ENCODE peak calls at places on chromosome 19, in nine cellular contexts. P is body of pancreas; O is CD4-positive, alpha-beta T cell; R is RWPE1; E is left ventricle myocardium inferior; L is cardiac muscle cell; Q is breast epithelium; M is esophagus muscularis mucosa; K is transverse colon. W is an unnamed sample.
A peak's percentile ranks its signal among the peaks of the same experiment; 100 is the strongest.

GRCh38 chr19:35895911-35896642 is 4.3 kb downstream of the NFKBID start:
- DNase-seq in M (no peak), E (no peak), K (no peak), P (no peak), R (no peak), L (no peak), Q (no peak), O (no peak), W (no peak)

GRCh38 chr19:46975918-46976782 is 43.5 kb upstream of the NPAS1 start:
- DNase-seq in O (no peak), L (peak; percentile 85), P (peak; percentile 97), K (peak; percentile 76), M (peak; percentile 96), Q (peak; percentile 84), R (peak; percentile 65), E (peak; percentile 96), W (peak; percentile 17)

GRCh38 chr19:35642798-35643254 is 1.3 kb downstream of the ETV2 start:
- DNase-seq in E (no peak), K (no peak), P (no peak), Q (no peak), O (no peak), M (no peak), R (no peak), L (no peak), W (no peak)

GRCh38 chr19:15897738-15898276 is at the start of gene CYP4F2:
- DNase-seq in E (no peak), Q (no peak), P (no peak), L (no peak), R (no peak), K (peak; percentile 50), M (peak; percentile 55), O (no peak), W (no peak)

GRCh38 chr19:50384685-50385535 is 763 bp downstream of the POLD1 start:
- DNase-seq in L (peak; percentile 11), R (peak; percentile 25), P (no peak), E (no peak), K (no peak), O (no peak), Q (no peak), M (no peak), W (no peak)

GRCh38 chr19:35975608-35976214 is 19.3 kb upstream of the SDHAF1 start:
- DNase-seq in M (no peak), R (peak; percentile 42), Q (no peak), E (no peak), K (no peak), P (no peak), O (no peak), L (peak; percentile 82), W (peak; percentile 38)

GRCh38 chr19:16896098-16896912 is 7.5 kb downstream of the F2RL3 start:
- DNase-seq in E (no peak), M (no peak), Q (no peak), P (no peak), L (peak; percentile 57), O (no peak), K (peak; percentile 37), R (no peak), W (peak; percentile 62)

GRCh38 chr19:18495204-18495911 is 26.5 kb downstream of the ELL start:
- DNase-seq in K (no peak), O (no peak), L (peak; percentile 55), M (no peak), R (no peak), P (no peak), Q (no peak), E (no peak), W (no peak)

GRCh38 chr19:41025871-41026270 is 34.8 kb downstream of the CYP2B6 start:
- DNase-seq in L (no peak), K (no peak), M (no peak), E (no peak), Q (no peak), O (no peak), R (no peak), P (no peak), W (no peak)

GRCh38 chr19:29872224-29872731 is 60.5 kb downstream of the CCNE1 start:
- DNase-seq in L (peak; percentile 33), M (no peak), P (no peak), Q (no peak), R (no peak), K (no peak), O (no peak), E (no peak), W (no peak)

GRCh38 chr19:18605196-18605545 is 1.4 kb downstream of the CRLF1 start:
- DNase-seq in R (no peak), O (no peak), E (no peak), Q (no peak), P (no peak), M (no peak), K (no peak), L (no peak), W (no peak)

GRCh38 chr19:35430382-35431146 is 17.5 kb upstream of the FFAR2 start:
- DNase-seq in P (no peak), E (no peak), Q (no peak), M (no peak), O (no peak), K (no peak), L (no peak), R (no peak), W (no peak)

GRCh38 chr19:5492281-5492812 is 37.1 kb downstream of the ZNRF4 start:
- DNase-seq in O (no peak), Q (no peak), M (no peak), R (no peak), K (no peak), E (no peak), L (no peak), P (no peak), W (no peak)

GRCh38 chr19:34224996-34225658 is 29.2 kb upstream of the GARRE1 start:
- DNase-seq in L (no peak), O (no peak), P (no peak), E (no peak), R (no peak), M (no peak), Q (no peak), K (no peak), W (no peak)

GRCh38 chr19:55461974-55462628 is 659 bp upstream of the ISOC2 start:
- DNase-seq in P (no peak), E (no peak), O (no peak), K (no peak), R (no peak), L (no peak), Q (no peak), M (no peak), W (no peak)

GRCh38 chr19:50667177-50667758 is 18.0 kb downstream of the C19orf81 start:
- DNase-seq in K (no peak), Q (no peak), M (no peak), P (no peak), L (no peak), R (no peak), E (no peak), O (no peak), W (no peak)

GRCh38 chr19:34109596-34109995 is 62.7 kb upstream of the LSM14A start:
- DNase-seq in L (no peak), M (no peak), O (no peak), E (no peak), K (no peak), P (no peak), Q (no peak), R (no peak), W (no peak)

GRCh38 chr19:16051254-16052025 is 24.9 kb upstream of the TPM4 start:
- DNase-seq in P (no peak), Q (no peak), O (peak; percentile 24), E (no peak), K (no peak), M (no peak), L (no peak), R (no peak), W (no peak)

GRCh38 chr19:974564-975257 is 9.4 kb upstream of the WDR18 start:
- DNase-seq in M (no peak), E (no peak), P (no peak), R (no peak), K (no peak), O (no peak), L (no peak), Q (no peak), W (no peak)
- H3K27ac ChIP-seq in M (no peak overlapping the region), E (no peak overlapping the region), P (no peak overlapping the region), R (no peak overlapping the region), K (no peak overlapping the region), O (no peak overlapping the region), L (peak overlapping the region; percentile 45), Q (no peak overlapping the region), W (no peak overlapping the region)

DNA sequence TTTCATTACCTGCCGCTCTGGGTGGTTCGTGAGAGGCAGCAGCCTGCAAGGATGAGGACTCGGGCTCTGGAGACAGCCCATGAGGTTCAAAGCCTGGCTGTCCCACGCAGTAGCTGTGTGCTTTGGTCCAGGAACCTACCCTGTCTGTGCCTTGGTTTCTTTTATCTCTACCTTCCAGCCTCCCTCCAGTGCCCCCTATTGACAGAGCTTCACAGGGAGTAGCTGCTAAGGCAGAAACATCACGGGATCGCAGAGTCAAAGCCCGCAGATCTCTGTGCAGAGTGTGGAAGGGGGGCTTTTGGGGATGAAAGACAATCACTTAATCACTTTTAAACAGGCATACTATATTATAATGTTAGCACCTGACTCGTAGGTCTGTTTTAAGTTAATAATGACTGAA is 16.2 kb downstream of the ZNF71 start:
- DNase-seq in Q (no peak), K (no peak), E (no peak), R (no peak), P (no peak), O (no peak), M (no peak), L (no peak), W (no peak)
- H3K27ac ChIP-seq in Q (no peak overlapping the region), K (no peak overlapping the region), E (no peak overlapping the region), R (no peak overlapping the region), P (no peak overlapping the region), O (no peak overlapping the region), M (no peak overlapping the region), L (no peak overlapping the region), W (no peak overlapping the region)

GRCh38 chr19:1904385-1905070 is 671 bp upstream of the ADAT3 start:
- DNase-seq in M (no peak), O (no peak), E (no peak), R (peak; percentile 51), P (peak; percentile 87), L (peak; percentile 68), Q (peak; percentile 70), K (peak; percentile 60), W (no peak)
- H3K27ac ChIP-seq in M (peak overlapping the region; percentile 89), O (no peak overlapping the region), E (peak overlapping the region; percentile 91), R (peak overlapping the region; percentile 83), P (peak overlapping the region; percentile 81), L (peak overlapping the region; percentile 65), Q (peak overlapping the region; percentile 95), K (peak overlapping the region; percentile 92), W (no peak overlapping the region)

DNA sequence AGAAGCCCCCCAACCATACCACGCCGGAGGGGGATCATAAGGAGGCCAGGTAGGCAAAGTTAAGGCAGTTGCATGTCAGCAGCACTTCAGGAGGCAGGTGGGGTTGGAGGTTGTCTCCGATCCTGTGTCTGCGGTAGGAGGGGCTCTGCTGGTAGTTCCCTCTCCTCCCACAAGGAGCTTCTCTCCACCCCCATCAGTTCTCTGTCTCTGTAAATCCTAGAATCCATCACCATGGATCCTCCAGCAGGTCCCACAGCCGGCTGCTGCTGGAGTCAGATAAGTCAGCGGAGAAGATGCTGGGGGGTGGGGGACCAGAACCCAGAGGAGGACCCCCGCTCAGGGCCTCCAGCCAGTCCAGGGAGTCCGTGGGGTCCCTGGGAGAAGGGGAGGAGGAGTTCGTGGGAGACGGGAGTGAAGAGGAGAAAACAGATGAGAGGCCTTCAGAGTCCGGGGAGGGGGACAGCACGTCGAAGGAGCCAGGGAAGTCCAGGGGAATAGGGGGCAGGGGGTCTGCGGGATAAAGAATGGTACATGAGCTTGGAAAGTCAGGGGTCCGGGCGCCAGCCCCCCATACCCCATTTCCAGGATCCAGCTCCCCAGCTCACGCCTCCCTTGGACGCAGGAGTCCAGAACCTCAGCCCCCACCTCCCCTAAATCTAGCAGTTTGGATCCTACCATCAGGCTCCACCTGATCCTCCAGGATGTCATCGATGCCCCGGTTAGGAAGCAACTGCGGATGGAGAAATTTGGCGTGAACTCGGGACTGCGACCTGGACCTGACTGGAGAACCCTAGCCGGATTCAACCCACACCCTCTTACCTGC is 6.3 kb downstream of the MAMSTR start:
- DNase-seq in R (no peak), K (no peak), O (no peak), L (no peak), Q (no peak), M (no peak), P (no peak), E (no peak), W (no peak)
- H3K27ac ChIP-seq in R (peak overlapping the region; percentile 91), K (peak overlapping the region; percentile 93), O (no peak overlapping the region), L (no peak overlapping the region), Q (peak overlapping the region; percentile 87), M (peak overlapping the region; percentile 89), P (no peak overlapping the region), E (peak overlapping the region; percentile 90), W (no peak overlapping the region)

W was measured in SJCRH30.